ENCODE peak calls at places on chromosomes 13 and 19, in five cellular contexts. One of them, this sample, is unnamed. For H3K4me1, the result is how much of the 10 kb centered on the place peaks cover.

GRCh38 chr19:40736661-40737060 is 13.6 kb downstream of the ACTMAP start:
- DNase-seq in thoracic aorta: no peak
- DNase-seq in heart right ventricle: no peak
- DNase-seq in HCT116: no peak
- DNase-seq in suprapubic skin: no peak
- DNase-seq in this sample: no peak

GRCh38 chr13:80235131-80235530 is 105.8 kb downstream of the SPRY2 start:
- DNase-seq in HCT116: no peak
- DNase-seq in thoracic aorta: no peak
- DNase-seq in suprapubic skin: no peak
- DNase-seq in heart right ventricle: no peak
- DNase-seq in this sample: no peak

GRCh38 chr19:32890326-32890725 is 20.8 kb upstream of the SLC7A9 start:
- DNase-seq in suprapubic skin: no peak
- DNase-seq in HCT116: no peak
- DNase-seq in heart right ventricle: no peak
- DNase-seq in thoracic aorta: no peak
- DNase-seq in this sample: no peak

GRCh38 chr13:68369739-68370138 is 1139.6 kb upstream of the PCDH9 start:
- DNase-seq in thoracic aorta: no peak
- DNase-seq in HCT116: no peak
- DNase-seq in suprapubic skin: no peak
- DNase-seq in heart right ventricle: no peak
- DNase-seq in this sample: no peak

GRCh38 chr19:41689993-41690800 is 2.1 kb upstream of the CEACAM7 start:
- DNase-seq in thoracic aorta: no peak
- DNase-seq in heart right ventricle: no peak
- DNase-seq in suprapubic skin: no peak
- DNase-seq in HCT116: no peak
- DNase-seq in this sample: no peak

GRCh38 chr13:44932850-44933251 is 56.4 kb downstream of the NUFIP1 start:
- DNase-seq in thoracic aorta: no peak
- DNase-seq in heart right ventricle: no peak
- DNase-seq in suprapubic skin: peak
- DNase-seq in HCT116: no peak
- DNase-seq in this sample: no peak

GRCh38 chr13:86900906-86901305 is 770.3 kb upstream of the SLITRK5 start:
- DNase-seq in HCT116: no peak
- DNase-seq in thoracic aorta: no peak
- DNase-seq in heart right ventricle: no peak
- DNase-seq in suprapubic skin: no peak
- DNase-seq in this sample: no peak

GRCh38 chr13:40812724-40813445 is 23.5 kb downstream of the SLC25A15 start:
- DNase-seq in heart right ventricle: no peak
- DNase-seq in thoracic aorta: no peak
- DNase-seq in suprapubic skin: no peak
- DNase-seq in HCT116: no peak
- DNase-seq in this sample: no peak

GRCh38 chr13:42041017-42041683 is 7.3 kb upstream of the DGKH start:
- DNase-seq in suprapubic skin: no peak
- DNase-seq in heart right ventricle: peak
- DNase-seq in thoracic aorta: no peak
- DNase-seq in HCT116: peak
- DNase-seq in this sample: peak

GRCh38 chr19:55156202-55157063 is 1.1 kb downstream of the TNNI3 start:
- DNase-seq in thoracic aorta: no peak
- DNase-seq in suprapubic skin: no peak
- DNase-seq in HCT116: peak
- DNase-seq in heart right ventricle: peak
- DNase-seq in this sample: peak

GRCh38 chr19:11482384-11483050 is 1.7 kb upstream of the ELAVL3 start:
- DNase-seq in HCT116: peak
- DNase-seq in suprapubic skin: peak
- DNase-seq in heart right ventricle: peak
- DNase-seq in thoracic aorta: peak
- DNase-seq in this sample: peak

GRCh38 chr13:46158983-46159382 is 23.0 kb downstream of the LCP1 start:
- DNase-seq in thoracic aorta: no peak
- DNase-seq in heart right ventricle: no peak
- DNase-seq in HCT116: no peak
- DNase-seq in suprapubic skin: no peak
- DNase-seq in this sample: no peak

GRCh38 chr13:47897411-47898050 is 103.5 kb downstream of the SUCLA2 start:
- DNase-seq in heart right ventricle: no peak
- DNase-seq in suprapubic skin: no peak
- DNase-seq in thoracic aorta: no peak
- DNase-seq in HCT116: no peak
- DNase-seq in this sample: no peak

GRCh38 chr13:36509369-36509768 is 77.1 kb downstream of the CCNA1 start:
- DNase-seq in suprapubic skin: no peak
- DNase-seq in HCT116: no peak
- DNase-seq in thoracic aorta: no peak
- DNase-seq in heart right ventricle: no peak
- DNase-seq in this sample: no peak

GRCh38 chr19:56880592-56881190 is 40.2 kb upstream of the PEG3 start:
- DNase-seq in thoracic aorta: no peak
- DNase-seq in heart right ventricle: no peak
- DNase-seq in HCT116: no peak
- DNase-seq in suprapubic skin: no peak
- DNase-seq in this sample: no peak

GRCh38 chr19:34493038-34493648 is 11.6 kb downstream of the WTIP start:
- DNase-seq in suprapubic skin: no peak
- DNase-seq in heart right ventricle: no peak
- DNase-seq in HCT116: no peak
- DNase-seq in thoracic aorta: no peak
- DNase-seq in this sample: no peak

GRCh38 chr13:91358384-91358776 is 10.9 kb downstream of the MIR17HG start:
- DNase-seq in suprapubic skin: no peak
- DNase-seq in thoracic aorta: no peak
- DNase-seq in HCT116: no peak
- DNase-seq in heart right ventricle: no peak
- DNase-seq in this sample: no peak

GRCh38 chr13:100100115-100100879 is 11.4 kb downstream of the PCCA start:
- DNase-seq in thoracic aorta: no peak
- DNase-seq in heart right ventricle: no peak
- DNase-seq in HCT116: no peak
- DNase-seq in suprapubic skin: no peak
- DNase-seq in this sample: no peak

GRCh38 chr19:55116232-55117062 is 990 bp downstream of the PPP1R12C start:
- DNase-seq in thoracic aorta: no peak
- DNase-seq in HCT116: no peak
- DNase-seq in suprapubic skin: no peak
- DNase-seq in heart right ventricle: peak
- DNase-seq in this sample: peak

GRCh38 chr13:41111454-41111853 is 21.1 kb downstream of the KBTBD6 start:
- DNase-seq in suprapubic skin: no peak
- DNase-seq in thoracic aorta: no peak
- DNase-seq in heart right ventricle: no peak
- DNase-seq in HCT116: no peak
- DNase-seq in this sample: no peak

GRCh38 chr19:19539738-19540703 is 2.0 kb downstream of the CILP2 start:
- DNase-seq in suprapubic skin: no peak
- DNase-seq in thoracic aorta: no peak
- DNase-seq in HCT116: peak
- DNase-seq in heart right ventricle: peak
- DNase-seq in this sample: peak

GRCh38 chr19:10112037-10112751 is 701 bp downstream of the P2RY11 start:
- DNase-seq in suprapubic skin: no peak
- DNase-seq in HCT116: no peak
- DNase-seq in thoracic aorta: no peak
- DNase-seq in heart right ventricle: no peak
- DNase-seq in this sample: peak

GRCh38 chr13:60448907-60449510 is 52.0 kb downstream of the TDRD3 start:
- DNase-seq in HCT116: peak
- DNase-seq in heart right ventricle: no peak
- DNase-seq in thoracic aorta: no peak
- DNase-seq in suprapubic skin: no peak
- DNase-seq in this sample: no peak

GRCh38 chr13:50421457-50422130 is 406.4 kb downstream of the KCNRG start:
- DNase-seq in suprapubic skin: no peak
- DNase-seq in thoracic aorta: no peak
- DNase-seq in HCT116: no peak
- DNase-seq in heart right ventricle: no peak
- DNase-seq in this sample: no peak

GRCh38 chr13:32284927-32285632 is 30.1 kb downstream of the ZAR1L start:
- DNase-seq in HCT116: peak
- DNase-seq in thoracic aorta: no peak
- DNase-seq in suprapubic skin: no peak
- DNase-seq in heart right ventricle: no peak
- DNase-seq in this sample: no peak

GRCh38 chr13:36954542-36954941 is 34.5 kb upstream of the SMAD9 start:
- DNase-seq in suprapubic skin: no peak
- DNase-seq in thoracic aorta: no peak
- DNase-seq in HCT116: no peak
- DNase-seq in heart right ventricle: no peak
- DNase-seq in this sample: no peak

GRCh38 chr19:17445526-17446165 is 2.8 kb downstream of the TMEM221 start:
- DNase-seq in HCT116: no peak
- DNase-seq in thoracic aorta: no peak
- DNase-seq in heart right ventricle: no peak
- DNase-seq in suprapubic skin: no peak
- DNase-seq in this sample: no peak

GRCh38 chr19:37867831-37868230 is 38.6 kb downstream of the WDR87 start:
- DNase-seq in thoracic aorta: no peak
- DNase-seq in suprapubic skin: no peak
- DNase-seq in HCT116: no peak
- DNase-seq in heart right ventricle: no peak
- DNase-seq in this sample: no peak

GRCh38 chr19:45059258-45059965 is 16.9 kb downstream of the ZNF296 start:
- DNase-seq in thoracic aorta: no peak
- DNase-seq in HCT116: peak
- DNase-seq in suprapubic skin: no peak
- DNase-seq in heart right ventricle: peak
- DNase-seq in this sample: peak

GRCh38 chr19:47512183-47512947 is 2.5 kb downstream of the NAPA start:
- DNase-seq in HCT116: no peak
- DNase-seq in heart right ventricle: no peak
- DNase-seq in suprapubic skin: no peak
- DNase-seq in thoracic aorta: no peak
- DNase-seq in this sample: no peak

GRCh38 chr19:42038675-42039074 is 31.3 kb downstream of the GRIK5 start:
- DNase-seq in HCT116: no peak
- DNase-seq in thoracic aorta: no peak
- DNase-seq in suprapubic skin: no peak
- DNase-seq in heart right ventricle: peak
- DNase-seq in this sample: no peak

GRCh38 chr19:3196933-3197205 is 11.1 kb downstream of the NCLN start:
- DNase-seq in suprapubic skin: no peak
- DNase-seq in heart right ventricle: no peak
- DNase-seq in thoracic aorta: no peak
- DNase-seq in HCT116: no peak
- DNase-seq in this sample: no peak

GRCh38 chr13:32731576-32731975 is 145.3 kb downstream of the PDS5B start:
- DNase-seq in heart right ventricle: no peak
- DNase-seq in thoracic aorta: no peak
- DNase-seq in HCT116: no peak
- DNase-seq in suprapubic skin: no peak
- DNase-seq in this sample: no peak

GRCh38 chr13:41224113-41225110 is 30.0 kb upstream of the KBTBD7 start:
- DNase-seq in heart right ventricle: no peak
- DNase-seq in thoracic aorta: no peak
- DNase-seq in HCT116: no peak
- DNase-seq in suprapubic skin: no peak
- DNase-seq in this sample: no peak

GRCh38 chr19:48967346-48968178 is 2.5 kb downstream of the FTL start:
- DNase-seq in thoracic aorta: no peak
- DNase-seq in HCT116: no peak
- DNase-seq in suprapubic skin: no peak
- DNase-seq in heart right ventricle: no peak
- DNase-seq in this sample: no peak

GRCh38 chr13:21012841-21013681 is 48.3 kb downstream of the LATS2 start:
- DNase-seq in thoracic aorta: no peak
- DNase-seq in heart right ventricle: no peak
- DNase-seq in suprapubic skin: no peak
- DNase-seq in HCT116: no peak
- DNase-seq in this sample: no peak
- H3K4me1 ChIP-seq in thoracic aorta: half or more
- H3K4me1 ChIP-seq in heart right ventricle: half or more
- H3K4me1 ChIP-seq in suprapubic skin: under half
- H3K4me1 ChIP-seq in HCT116: under half
- H3K4me1 ChIP-seq in this sample: under half

DNA sequence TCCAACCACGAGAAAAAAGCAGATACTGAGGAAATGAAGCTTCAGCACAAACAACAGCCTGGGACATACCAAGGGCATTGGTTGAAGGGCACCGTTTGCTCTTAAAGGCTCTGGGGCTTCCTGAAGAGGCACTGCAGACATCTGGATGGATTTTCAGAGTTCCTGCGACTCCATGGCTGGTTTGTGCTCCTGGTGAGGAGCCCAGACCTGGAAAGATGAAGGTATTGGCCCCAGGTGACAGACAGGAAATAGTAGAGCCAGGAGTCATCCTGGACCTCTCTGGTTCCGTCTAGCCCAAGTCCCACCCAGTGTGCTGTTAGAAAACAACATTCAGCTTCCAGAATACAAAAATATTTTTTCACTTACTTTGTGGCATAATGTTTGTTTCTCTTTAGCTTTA is 6.3 kb downstream of the IL17D start:
- DNase-seq in heart right ventricle: no peak
- DNase-seq in thoracic aorta: no peak
- DNase-seq in HCT116: no peak
- DNase-seq in suprapubic skin: no peak
- DNase-seq in this sample: no peak
- H3K4me1 ChIP-seq in heart right ventricle: under half
- H3K4me1 ChIP-seq in thoracic aorta: half or more
- H3K4me1 ChIP-seq in HCT116: under half
- H3K4me1 ChIP-seq in suprapubic skin: under half
- H3K4me1 ChIP-seq in this sample: under half

DNA sequence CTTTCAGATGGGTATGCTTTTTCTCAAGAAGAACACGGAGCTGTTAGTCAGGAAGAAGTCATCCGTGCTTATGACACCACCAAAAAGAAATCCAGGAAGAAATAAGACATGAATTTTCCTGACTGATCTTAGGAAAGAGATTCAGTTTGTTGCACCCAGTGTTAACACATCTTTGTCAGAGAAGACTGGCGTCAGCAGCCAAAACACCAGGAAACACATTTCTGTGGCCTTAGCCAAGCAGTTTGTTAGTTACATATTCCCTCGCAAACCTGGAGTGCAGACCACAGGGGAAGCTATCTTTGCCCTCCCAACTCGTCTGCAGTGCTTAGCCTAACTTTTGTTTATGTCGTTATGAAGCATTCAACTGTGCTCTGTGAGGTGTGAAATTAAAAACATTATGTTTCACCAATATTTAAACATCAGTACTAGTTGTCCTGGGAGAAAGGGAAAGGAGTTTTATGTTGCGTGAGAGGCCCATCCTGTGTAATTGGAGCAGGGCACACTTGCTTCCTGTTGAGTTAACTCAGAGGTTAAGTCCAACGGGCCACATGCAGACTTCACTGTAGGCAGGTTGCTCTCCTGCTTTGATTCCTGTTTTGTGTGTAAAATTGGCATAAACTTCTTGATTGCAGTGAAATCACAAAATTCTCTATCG is 31.8 kb downstream of the SHISA2 start:
- DNase-seq in suprapubic skin: no peak
- DNase-seq in HCT116: no peak
- DNase-seq in thoracic aorta: no peak
- DNase-seq in heart right ventricle: no peak
- DNase-seq in this sample: no peak
- H3K4me1 ChIP-seq in suprapubic skin: under half
- H3K4me1 ChIP-seq in HCT116: under half
- H3K4me1 ChIP-seq in thoracic aorta: under half
- H3K4me1 ChIP-seq in heart right ventricle: under half
- H3K4me1 ChIP-seq in this sample: under half

GRCh38 chr13:97226013-97226412 is 3.9 kb downstream of the MBNL2 start:
- DNase-seq in heart right ventricle: no peak
- DNase-seq in suprapubic skin: no peak
- DNase-seq in HCT116: no peak
- DNase-seq in thoracic aorta: no peak
- DNase-seq in this sample: no peak
- H3K4me1 ChIP-seq in heart right ventricle: half or more
- H3K4me1 ChIP-seq in suprapubic skin: half or more
- H3K4me1 ChIP-seq in HCT116: under half
- H3K4me1 ChIP-seq in thoracic aorta: half or more
- H3K4me1 ChIP-seq in this sample: half or more